ENCODE peak calls at places on chromosomes 13 and 19, in four cellular contexts. V, C, Q and A are unnamed samples.

GRCh38 chr13:96539791-96540190 is 449.9 kb downstream of the HS6ST3 start:
- DNase-seq in V (no peak), C (no peak), Q (no peak), A (no peak)

GRCh38 chr19:6210721-6211600 is 68.8 kb downstream of the MLLT1 start:
- DNase-seq in C (no peak), Q (peak; percentile 74), V (no peak), A (no peak)

GRCh38 chr19:44807652-44808462 is 1.0 kb upstream of the BCAM start:
- DNase-seq in Q (peak; percentile 84), C (no peak), V (no peak), A (peak; percentile 71)

GRCh38 chr13:34561033-34561432 is 381.0 kb upstream of the NBEA start:
- DNase-seq in V (no peak), Q (no peak), C (no peak), A (no peak)

GRCh38 chr13:45340422-45341033 is 455 bp downstream of the TPT1 start:
- DNase-seq in V (no peak), C (peak; percentile 93), Q (peak; percentile 96), A (peak; percentile 89)

GRCh38 chr19:38004505-38005223 is 97.7 kb downstream of the SIPA1L3 start:
- DNase-seq in C (peak; percentile 88), V (peak; percentile 58), Q (no peak), A (peak; percentile 77)

GRCh38 chr19:4493929-4494690 is 22.0 kb downstream of the HDGFL2 start:
- DNase-seq in C (no peak), Q (peak; percentile 73), V (no peak), A (no peak)

GRCh38 chr19:11018179-11018578 is 57.3 kb downstream of the SMARCA4 start:
- DNase-seq in V (no peak), C (no peak), Q (no peak), A (no peak)

GRCh38 chr19:46555684-46556083 is 45.4 kb upstream of the CALM3 start:
- DNase-seq in Q (no peak), C (no peak), V (no peak), A (no peak)

GRCh38 chr13:95404141-95404882 is 103.1 kb upstream of the ABCC4 start:
- DNase-seq in Q (peak; percentile 93), C (peak; percentile 86), V (peak; percentile 51), A (peak; percentile 91)

GRCh38 chr13:103852036-103852435 is 785.8 kb upstream of the SLC10A2 start:
- DNase-seq in V (no peak), C (no peak), Q (no peak), A (peak; percentile 83)

GRCh38 chr19:48556163-48556562 is 4.2 kb downstream of the SULT2B1 start:
- DNase-seq in Q (no peak), C (no peak), V (no peak), A (peak; percentile 58)

GRCh38 chr13:40564342-40564997 is 102.0 kb downstream of the FOXO1 start:
- DNase-seq in C (no peak), Q (no peak), V (no peak), A (no peak)

GRCh38 chr13:53126803-53127202 is 98.2 kb downstream of the OLFM4 start:
- DNase-seq in Q (no peak), V (no peak), C (peak; percentile 24), A (no peak)

GRCh38 chr19:35327642-35328041 is 1.3 kb upstream of the CD22 start:
- DNase-seq in Q (peak; percentile 2), C (no peak), V (no peak), A (peak; percentile 50)

GRCh38 chr19:36041831-36042230 is 9.2 kb upstream of the CLIP3 start:
- DNase-seq in Q (no peak), V (no peak), C (no peak), A (no peak)

GRCh38 chr13:99373436-99373835 is 66.2 kb upstream of the GPR183 start:
- DNase-seq in Q (no peak), V (no peak), C (no peak), A (peak; percentile 15)

GRCh38 chr13:23928985-23929384 is 31.7 kb upstream of the C1QTNF9B start:
- DNase-seq in C (no peak), V (peak; percentile 24), Q (no peak), A (peak; percentile 86)

GRCh38 chr13:18943721-18944391 is 237.8 kb downstream of the TUBA3C start:
- DNase-seq in V (no peak), C (no peak), Q (peak; percentile 71), A (no peak)

GRCh38 chr13:62829476-62829875 is 1413.8 kb upstream of the PCDH20 start:
- DNase-seq in C (no peak), V (no peak), Q (no peak), A (no peak)

GRCh38 chr19:43674630-43674982 is 4.6 kb upstream of the PLAUR start:
- DNase-seq in V (no peak), Q (no peak), C (no peak), A (no peak)

GRCh38 chr19:36528921-36529518 is 949 bp upstream of the ZNF260 start:
- DNase-seq in V (no peak), Q (no peak), C (no peak), A (peak; percentile 20)

GRCh38 chr13:27044837-27045570 is 126.6 kb downstream of the USP12 start:
- DNase-seq in C (no peak), V (no peak), Q (no peak), A (no peak)

GRCh38 chr13:60095300-60095699 is 68.4 kb downstream of the DIAPH3 start:
- DNase-seq in Q (no peak), V (no peak), C (no peak), A (no peak)
- H3K27ac ChIP-seq in Q (no peak overlapping the region), V (no peak overlapping the region), C (no peak overlapping the region), A (no peak overlapping the region)

GRCh38 chr19:42423462-42424344 is 3.5 kb downstream of the LIPE start:
- DNase-seq in Q (peak; percentile 92), V (no peak), C (peak; percentile 93), A (no peak)
- H3K4me3 ChIP-seq in Q (peak overlapping the region; percentile 51), V (peak overlapping the region; percentile 49), C (peak overlapping the region; percentile 81), A (no peak overlapping the region)

DNA sequence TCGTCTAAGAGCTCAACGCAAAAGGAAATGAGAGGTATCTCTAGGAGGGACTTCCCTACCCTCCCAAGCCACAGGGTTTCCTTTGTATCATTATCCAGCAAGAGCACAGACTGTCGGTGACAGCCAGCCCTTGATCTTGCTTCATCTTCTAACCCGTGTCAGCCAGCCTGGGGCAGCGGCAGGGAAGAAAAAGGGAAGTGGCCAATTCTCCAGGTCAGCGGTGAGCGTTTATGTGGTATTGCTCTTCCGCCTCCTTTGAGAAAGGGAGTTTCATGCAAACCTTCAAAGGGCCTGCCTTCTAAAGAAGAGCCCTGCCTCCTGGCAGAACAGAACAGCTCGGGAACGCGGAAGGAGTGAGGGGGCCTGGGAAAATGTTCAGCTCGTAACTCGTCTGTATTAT is 41.9 kb downstream of the EFNB2 start:
- DNase-seq in Q (no peak), C (no peak), V (no peak), A (no peak)
- H3K27ac ChIP-seq in Q (no peak overlapping the region), C (no peak overlapping the region), V (no peak overlapping the region), A (no peak overlapping the region)

DNA sequence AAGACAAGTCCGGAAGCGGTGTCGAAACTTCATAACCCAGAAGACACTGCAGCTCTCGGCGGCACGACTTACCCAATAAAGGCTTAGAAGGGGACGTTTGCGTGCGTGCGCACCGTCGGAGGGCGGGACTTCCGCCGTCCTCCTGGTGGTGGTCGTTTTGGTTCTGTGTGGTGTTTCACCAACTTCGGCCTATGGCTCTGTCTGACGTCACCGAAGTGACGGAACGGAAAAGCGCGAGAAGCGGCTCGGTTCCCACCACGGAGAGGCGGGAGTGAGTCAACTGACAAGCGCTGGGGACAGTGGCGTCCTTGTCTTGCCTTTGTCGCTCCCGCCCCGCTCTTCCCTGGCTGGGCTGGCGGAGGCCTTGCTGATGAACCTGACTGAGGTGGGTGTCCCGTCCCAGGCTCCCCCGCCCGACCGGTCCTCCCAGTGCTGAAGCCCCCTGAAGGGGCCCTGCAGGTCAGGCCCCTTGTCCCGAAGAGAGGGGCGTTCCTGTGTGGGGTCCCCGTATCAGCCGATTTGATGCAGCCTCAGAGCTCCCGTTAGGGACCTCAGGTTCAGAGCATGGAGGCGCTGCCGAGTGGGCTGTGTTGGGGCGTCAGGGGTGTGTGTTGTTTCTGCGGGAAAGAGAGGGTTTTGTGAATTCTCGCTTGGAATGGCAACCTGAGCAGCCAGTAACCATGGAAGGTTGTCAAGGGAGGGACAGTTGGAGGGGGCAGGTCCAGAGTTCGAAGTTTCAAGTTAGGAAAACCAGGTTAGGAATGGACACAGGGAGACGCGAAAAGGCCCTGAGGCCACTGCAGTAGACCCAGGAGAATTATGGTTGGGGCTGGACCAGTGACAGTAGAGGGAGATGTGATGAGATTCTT is at the start of gene ZNF548:
- DNase-seq in V (peak; percentile 94), C (peak; percentile 98), Q (peak; percentile 94), A (peak; percentile 98)
- H3K4me3 ChIP-seq in V (peak within 1 kb of the TSS; percentile 67), C (peak within 1 kb of the TSS; percentile 85), Q (peak within 1 kb of the TSS; percentile 97), A (peak within 1 kb of the TSS; percentile 85)

GRCh38 chr19:7349231-7349591 is 474 bp downstream of the ARHGEF18 start:
- DNase-seq in V (no peak), Q (no peak), C (no peak), A (no peak)

GRCh38 chr19:7348587-7349230 is at the start of gene ARHGEF18:
- DNase-seq in V (no peak), C (no peak), Q (peak; percentile 88), A (no peak)

GRCh38 chr19:7342143-7342542 is 6.6 kb upstream of the ARHGEF18 start:
- DNase-seq in V (no peak), Q (no peak), C (no peak), A (no peak)

GRCh38 chr19:7349961-7350711 is 1.4 kb downstream of the ARHGEF18 start:
- DNase-seq in C (no peak), V (no peak), Q (no peak), A (no peak)

DNA sequence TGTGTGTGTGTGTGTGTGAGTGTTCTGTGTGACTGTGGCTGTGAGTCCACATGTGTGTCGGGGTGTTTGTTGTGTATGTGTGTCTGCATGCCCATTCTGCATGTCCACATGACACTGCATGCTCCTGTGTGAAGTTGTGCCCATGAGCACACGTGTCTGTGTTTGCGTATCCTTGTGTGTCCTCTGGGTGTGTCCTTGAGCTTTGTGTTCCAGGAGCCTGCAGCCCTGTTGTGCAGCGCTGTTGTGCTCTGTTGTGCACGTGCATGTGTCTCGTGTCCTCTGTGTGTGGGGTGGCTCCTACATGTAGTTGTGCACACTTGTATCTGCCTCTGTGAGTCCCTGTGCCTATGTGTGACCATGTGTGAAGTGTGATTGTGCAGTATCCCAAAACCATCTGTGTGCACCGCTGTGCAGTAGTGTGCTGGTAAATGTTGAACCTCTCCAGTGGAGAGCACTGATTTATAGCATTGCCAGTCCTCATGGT is 2.2 kb upstream of the ARHGEF18 start:
- DNase-seq in C (no peak), V (no peak), Q (no peak), A (no peak)
- H3K27ac ChIP-seq in C (no peak overlapping the region), V (no peak overlapping the region), Q (no peak overlapping the region), A (no peak overlapping the region)

GRCh38 chr19:13506550-13506878 is 235 bp upstream of the CACNA1A start:
- DNase-seq in Q (no peak), V (no peak), C (no peak), A (no peak)
- H3K4me3 ChIP-seq in Q (no peak overlapping the region), V (no peak overlapping the region), C (peak overlapping the region; percentile 49), A (no peak overlapping the region)